ENCODE peak calls at places on chromosomes 13 and 19, in nine cellular contexts. E is sigmoid colon, V is NCI-H1417, F is HTR-8/SVneo, N is stomach, H is A172, W is psoas muscle, U is NCI-H446, Z is NCI-H1092 treated with DMSO at 0.1 percent for 48 hours. Y is an unnamed sample.

GRCh38 chr19:18286973-18287635 is 5.7 kb upstream of the JUND start:
- DNase-seq in E (no peak), V (no peak), F (no peak), N (no peak), H (no peak), W (no peak), U (no peak), Z (no peak), Y (no peak)

GRCh38 chr19:17075860-17076538 is 422 bp downstream of the MYO9B start:
- DNase-seq in E (peak; percentile 79), V (no peak), F (peak; percentile 33), N (peak; percentile 37), H (peak; percentile 22), W (peak; percentile 36), U (no peak), Z (peak; percentile 31), Y (peak; percentile 49)

GRCh38 chr13:26557393-26558073 is at the start of gene WASF3:
- DNase-seq in E (peak; percentile 97), V (peak; percentile 89), F (peak; percentile 93), N (peak; percentile 94), H (peak; percentile 80), W (peak; percentile 95), U (peak; percentile 89), Z (peak; percentile 96), Y (peak; percentile 88)

GRCh38 chr19:30791116-30791515 is 418.9 kb downstream of the ZNF536 start:
- DNase-seq in E (no peak), V (no peak), F (no peak), N (no peak), H (no peak), W (no peak), U (no peak), Z (no peak), Y (no peak)

GRCh38 chr19:28631931-28632330 is 581.0 kb downstream of the UQCRFS1 start:
- DNase-seq in E (no peak), V (no peak), F (no peak), N (no peak), H (no peak), W (no peak), U (no peak), Z (no peak), Y (no peak)

GRCh38 chr19:43781630-43782310 is 997 bp upstream of the KCNN4 start:
- DNase-seq in E (no peak), V (no peak), F (no peak), N (no peak), H (no peak), W (no peak), U (no peak), Z (no peak), Y (no peak)

GRCh38 chr19:35557539-35558399 is 5.7 kb downstream of the ATP4A start:
- DNase-seq in E (no peak), V (peak; percentile 27), F (no peak), N (peak; percentile 73), H (no peak), W (peak; percentile 68), U (no peak), Z (peak; percentile 47), Y (peak; percentile 86)

GRCh38 chr13:39952244-39953233 is 297.1 kb downstream of the COG6 start:
- DNase-seq in E (no peak), V (no peak), F (no peak), N (no peak), H (peak; percentile 6), W (no peak), U (no peak), Z (no peak), Y (no peak)

GRCh38 chr19:1259206-1259872 is 9.8 kb upstream of the CIRBP start:
- DNase-seq in E (peak; percentile 80), V (no peak), F (no peak), N (peak; percentile 72), H (peak; percentile 84), W (peak; percentile 78), U (no peak), Z (no peak), Y (no peak)

GRCh38 chr13:107043016-107043957 is 475.4 kb upstream of the ARGLU1 start:
- DNase-seq in E (no peak), V (no peak), F (no peak), N (no peak), H (no peak), W (no peak), U (no peak), Z (no peak), Y (no peak)

GRCh38 chr19:33412617-33413425 is 39.3 kb downstream of the CEBPG start:
- DNase-seq in E (no peak), V (no peak), F (no peak), N (no peak), H (no peak), W (peak; percentile 11), U (no peak), Z (no peak), Y (no peak)

GRCh38 chr13:30371649-30372265 is 50.5 kb upstream of the UBE2L5 start:
- DNase-seq in E (no peak), V (peak; percentile 70), F (no peak), N (peak; percentile 71), H (peak; percentile 54), W (no peak), U (no peak), Z (no peak), Y (peak; percentile 20)

GRCh38 chr13:110062077-110062776 is 244.7 kb downstream of the COL4A1 start:
- DNase-seq in E (no peak), V (no peak), F (no peak), N (no peak), H (peak; percentile 62), W (peak; percentile 23), U (no peak), Z (no peak), Y (no peak)

GRCh38 chr13:100976993-100977392 is 302.4 kb upstream of the TMTC4 start:
- DNase-seq in E (no peak), V (no peak), F (no peak), N (no peak), H (no peak), W (no peak), U (no peak), Z (no peak), Y (no peak)

GRCh38 chr19:40217921-40218890 is at the start of gene TTC9B:
- DNase-seq in E (no peak), V (no peak), F (no peak), N (no peak), H (no peak), W (no peak), U (no peak), Z (no peak), Y (no peak)

GRCh38 chr19:3576696-3577443 is 4.1 kb downstream of the HMG20B start:
- DNase-seq in E (peak; percentile 91), V (no peak), F (no peak), N (peak; percentile 48), H (no peak), W (peak; percentile 66), U (no peak), Z (no peak), Y (no peak)

Y was measured in HuH-7.